ENCODE peak calls at places on chromosomes 4 and X, in four cellular contexts. E is WTC11, S is GM12864, H is NCI-H2081. K is an unnamed sample.

GRCh38 chr4:112327950-112328349 is 30.8 kb downstream of the ALPK1 start:
- DNase-seq in E (no peak), H (peak; percentile 39), S (no peak), K (peak; percentile 15)

GRCh38 chrX:121121021-121121420 is 73.6 kb downstream of the GLUD2 start:
- DNase-seq in H (no peak), E (no peak), S (no peak), K (no peak)

GRCh38 chrX:18101087-18101486 is 119.6 kb downstream of the BEND2 start:
- DNase-seq in S (no peak), E (no peak), H (no peak), K (no peak)

GRCh38 chrX:68710870-68711576 is 63.6 kb downstream of the STARD8 start:
- DNase-seq in H (no peak), E (peak; percentile 65), S (no peak), K (no peak)

GRCh38 chr4:185213829-185214228 is 4.4 kb downstream of the SNX25 start:
- DNase-seq in H (no peak), E (no peak), S (peak; percentile 78), K (no peak)

GRCh38 chr4:41256131-41256739 is 493 bp upstream of the UCHL1 start:
- DNase-seq in H (peak; percentile 63), E (peak; percentile 17), S (no peak), K (peak; percentile 4)

GRCh38 chr4:83358410-83358809 is 23.8 kb upstream of the HPSE start:
- DNase-seq in E (no peak), S (no peak), H (no peak), K (no peak)

GRCh38 chrX:23616361-23616760 is 50.9 kb upstream of the PRDX4 start:
- DNase-seq in H (peak; percentile 5), E (no peak), S (no peak), K (no peak)

GRCh38 chrX:155880586-155881157 is 473 bp upstream of the VAMP7 start:
- DNase-seq in E (no peak), H (no peak), S (no peak), K (no peak)

GRCh38 chr4:16893141-16893571 is 5.3 kb downstream of the LDB2 start:
- DNase-seq in S (no peak), E (no peak), H (no peak), K (no peak)

GRCh38 chrX:37993857-37994619 is 12.3 kb upstream of the SYTL5 start:
- DNase-seq in H (peak; percentile 71), E (peak; percentile 54), S (peak; percentile 43), K (peak; percentile 31)

GRCh38 chr4:154616731-154617130 is 4.3 kb upstream of the FGG start:
- DNase-seq in S (peak; percentile 45), H (no peak), E (no peak), K (no peak)

GRCh38 chr4:176898791-176899190 is 106.1 kb upstream of the VEGFC start:
- DNase-seq in H (no peak), S (no peak), E (no peak), K (no peak)

GRCh38 chr4:165058676-165059075 is 5.0 kb downstream of the TRIM75 start:
- DNase-seq in S (no peak), H (no peak), E (no peak), K (no peak)

GRCh38 chr4:48913346-48913745 is 6.8 kb upstream of the OCIAD2 start:
- DNase-seq in H (no peak), S (no peak), E (no peak), K (peak; percentile 56)

GRCh38 chr4:7083597-7084563 is 16.0 kb upstream of the GRPEL1 start:
- DNase-seq in S (no peak), E (no peak), H (no peak), K (no peak)

GRCh38 chrX:37347420-37347819 is 1.7 kb upstream of the PRRG1 start:
- DNase-seq in E (no peak), S (no peak), H (no peak), K (no peak)

GRCh38 chr4:94827481-94828110 is 69.8 kb downstream of the BMPR1B start:
- DNase-seq in E (no peak), H (no peak), S (no peak), K (no peak)

GRCh38 chrX:68723491-68724155 is 76.2 kb downstream of the STARD8 start:
- DNase-seq in S (no peak), H (no peak), E (no peak), K (no peak)

GRCh38 chrX:7706032-7706431 is 136.9 kb upstream of the VCX start:
- DNase-seq in S (no peak), H (peak; percentile 19), E (no peak), K (no peak)

GRCh38 chr4:1416051-1416947 is 10.1 kb upstream of the NKX1-1 start:
- DNase-seq in S (no peak), H (no peak), E (no peak), K (no peak)

K was measured in DMS 273 treated with DMSO at 0.1 percent for 48 hours.